ENCODE peak calls at places on chromosome 14, in seven cellular contexts. One of them, this sample, is unnamed.

GRCh38 chr14:90660865-90661570 is 155.2 kb downstream of the TTC7B start:
- DNase-seq in stomach: peak
- DNase-seq in nephron progenitor cell: no peak
- DNase-seq in GM23338: peak
- DNase-seq in lung: peak
- DNase-seq in neural crest cell: no peak
- DNase-seq in CD4-positive, alpha-beta T cell: no peak
- DNase-seq in this sample: no peak

GRCh38 chr14:100223332-100224171 is 15.4 kb upstream of the YY1 start:
- DNase-seq in nephron progenitor cell: no peak
- DNase-seq in neural crest cell: no peak
- DNase-seq in GM23338: peak
- DNase-seq in stomach: no peak
- DNase-seq in CD4-positive, alpha-beta T cell: no peak
- DNase-seq in lung: no peak
- DNase-seq in this sample: no peak

GRCh38 chr14:101600891-101601602 is 39.8 kb downstream of the DIO3 start:
- DNase-seq in CD4-positive, alpha-beta T cell: no peak
- DNase-seq in stomach: no peak
- DNase-seq in lung: no peak
- DNase-seq in neural crest cell: no peak
- DNase-seq in nephron progenitor cell: no peak
- DNase-seq in GM23338: no peak
- DNase-seq in this sample: no peak

GRCh38 chr14:104091061-104091926 is 5.8 kb downstream of the ASPG start:
- DNase-seq in CD4-positive, alpha-beta T cell: no peak
- DNase-seq in lung: no peak
- DNase-seq in GM23338: no peak
- DNase-seq in nephron progenitor cell: no peak
- DNase-seq in neural crest cell: no peak
- DNase-seq in stomach: no peak
- DNase-seq in this sample: no peak

GRCh38 chr14:105700622-105701288 is 174.4 kb downstream of the TMEM121 start:
- DNase-seq in neural crest cell: no peak
- DNase-seq in stomach: no peak
- DNase-seq in lung: no peak
- DNase-seq in nephron progenitor cell: no peak
- DNase-seq in GM23338: no peak
- DNase-seq in CD4-positive, alpha-beta T cell: no peak
- DNase-seq in this sample: peak

GRCh38 chr14:90820958-90821357 is 4.7 kb upstream of the TTC7B start:
- DNase-seq in stomach: peak
- DNase-seq in GM23338: no peak
- DNase-seq in neural crest cell: no peak
- DNase-seq in lung: no peak
- DNase-seq in CD4-positive, alpha-beta T cell: peak
- DNase-seq in nephron progenitor cell: no peak
- DNase-seq in this sample: peak

GRCh38 chr14:101877766-101878165 is 86.6 kb upstream of the DYNC1H1 start:
- DNase-seq in neural crest cell: no peak
- DNase-seq in GM23338: no peak
- DNase-seq in stomach: no peak
- DNase-seq in CD4-positive, alpha-beta T cell: no peak
- DNase-seq in lung: no peak
- DNase-seq in nephron progenitor cell: no peak
- DNase-seq in this sample: no peak

GRCh38 chr14:56005580-56006053 is 112.6 kb upstream of the PELI2 start:
- DNase-seq in stomach: no peak
- DNase-seq in neural crest cell: no peak
- DNase-seq in lung: no peak
- DNase-seq in GM23338: no peak
- DNase-seq in CD4-positive, alpha-beta T cell: no peak
- DNase-seq in nephron progenitor cell: no peak
- DNase-seq in this sample: no peak

GRCh38 chr14:104299993-104300761 is 161.8 kb downstream of the KIF26A start:
- DNase-seq in neural crest cell: no peak
- DNase-seq in lung: no peak
- DNase-seq in nephron progenitor cell: no peak
- DNase-seq in stomach: peak
- DNase-seq in CD4-positive, alpha-beta T cell: no peak
- DNase-seq in GM23338: no peak
- DNase-seq in this sample: no peak

GRCh38 chr14:55913324-55914035 is 204.7 kb upstream of the PELI2 start:
- DNase-seq in stomach: no peak
- DNase-seq in neural crest cell: no peak
- DNase-seq in CD4-positive, alpha-beta T cell: no peak
- DNase-seq in lung: no peak
- DNase-seq in nephron progenitor cell: no peak
- DNase-seq in GM23338: no peak
- DNase-seq in this sample: no peak

GRCh38 chr14:88535149-88535548 is 19.7 kb downstream of the PTPN21 start:
- DNase-seq in stomach: no peak
- DNase-seq in neural crest cell: no peak
- DNase-seq in GM23338: peak
- DNase-seq in CD4-positive, alpha-beta T cell: no peak
- DNase-seq in nephron progenitor cell: no peak
- DNase-seq in lung: no peak
- DNase-seq in this sample: no peak

DNA sequence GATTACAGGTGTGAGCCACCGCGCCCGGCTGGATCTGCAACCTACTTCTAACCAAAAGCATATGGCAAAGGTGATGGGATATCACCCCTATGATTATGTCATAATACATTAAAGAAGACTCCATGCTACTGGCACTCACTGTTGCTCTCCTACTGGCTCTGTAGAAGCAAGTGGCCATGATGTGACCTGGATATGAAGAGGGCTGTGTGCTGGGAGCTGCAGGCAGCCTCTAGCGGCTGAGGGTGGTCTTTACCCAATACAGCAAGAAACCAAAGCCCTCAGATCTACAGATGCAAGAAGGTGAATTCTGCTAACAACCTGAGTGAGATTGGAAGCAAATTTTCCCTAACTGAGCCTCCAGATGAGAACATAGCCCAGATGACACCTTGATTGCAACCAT is 34.2 kb upstream of the TRIM9 start:
- DNase-seq in nephron progenitor cell: no peak
- DNase-seq in CD4-positive, alpha-beta T cell: no peak
- DNase-seq in GM23338: peak
- DNase-seq in neural crest cell: no peak
- DNase-seq in lung: no peak
- DNase-seq in stomach: no peak
- DNase-seq in this sample: no peak
- TF ChIP-seq CTCF in nephron progenitor cell: no peak
- TF ChIP-seq CTCF in CD4-positive, alpha-beta T cell: no peak
- TF ChIP-seq CTCF in GM23338: peak
- TF ChIP-seq CTCF in neural crest cell: no peak
- TF ChIP-seq CTCF in lung: no peak
- TF ChIP-seq CTCF in stomach: no peak
- TF ChIP-seq CTCF in this sample: no peak

GRCh38 chr14:89533761-89534160 is 116.7 kb upstream of the FOXN3 start:
- DNase-seq in neural crest cell: no peak
- DNase-seq in nephron progenitor cell: no peak
- DNase-seq in CD4-positive, alpha-beta T cell: no peak
- DNase-seq in GM23338: no peak
- DNase-seq in lung: no peak
- DNase-seq in stomach: no peak
- DNase-seq in this sample: no peak

GRCh38 chr14:89540830-89541470 is 123.9 kb upstream of the FOXN3 start:
- DNase-seq in nephron progenitor cell: no peak
- DNase-seq in GM23338: no peak
- DNase-seq in lung: no peak
- DNase-seq in CD4-positive, alpha-beta T cell: no peak
- DNase-seq in neural crest cell: no peak
- DNase-seq in stomach: no peak
- DNase-seq in this sample: no peak

GRCh38 chr14:89534896-89535615 is 118.0 kb upstream of the FOXN3 start:
- DNase-seq in GM23338: no peak
- DNase-seq in CD4-positive, alpha-beta T cell: no peak
- DNase-seq in lung: no peak
- DNase-seq in stomach: no peak
- DNase-seq in nephron progenitor cell: no peak
- DNase-seq in neural crest cell: no peak
- DNase-seq in this sample: no peak

GRCh38 chr14:89540009-89540829 is 123.2 kb upstream of the FOXN3 start:
- DNase-seq in lung: no peak
- DNase-seq in CD4-positive, alpha-beta T cell: no peak
- DNase-seq in GM23338: no peak
- DNase-seq in neural crest cell: no peak
- DNase-seq in stomach: no peak
- DNase-seq in nephron progenitor cell: no peak
- DNase-seq in this sample: no peak

GRCh38 chr14:89537911-89538310 is 120.9 kb upstream of the FOXN3 start:
- DNase-seq in stomach: no peak
- DNase-seq in neural crest cell: no peak
- DNase-seq in GM23338: peak
- DNase-seq in CD4-positive, alpha-beta T cell: no peak
- DNase-seq in nephron progenitor cell: no peak
- DNase-seq in lung: no peak
- DNase-seq in this sample: no peak
- TF ChIP-seq CTCF in stomach: no peak
- TF ChIP-seq CTCF in neural crest cell: no peak
- TF ChIP-seq CTCF in GM23338: no peak
- TF ChIP-seq CTCF in CD4-positive, alpha-beta T cell: no peak
- TF ChIP-seq CTCF in nephron progenitor cell: peak
- TF ChIP-seq CTCF in lung: no peak
- TF ChIP-seq CTCF in this sample: no peak

GRCh38 chr14:63982629-63983028 is 129.8 kb downstream of the SYNE2 start:
- DNase-seq in lung: no peak
- DNase-seq in nephron progenitor cell: no peak
- DNase-seq in CD4-positive, alpha-beta T cell: no peak
- DNase-seq in neural crest cell: no peak
- DNase-seq in GM23338: no peak
- DNase-seq in stomach: no peak
- DNase-seq in this sample: no peak
- TF ChIP-seq CTCF in lung: no peak
- TF ChIP-seq CTCF in nephron progenitor cell: no peak
- TF ChIP-seq CTCF in CD4-positive, alpha-beta T cell: no peak
- TF ChIP-seq CTCF in neural crest cell: no peak
- TF ChIP-seq CTCF in GM23338: no peak
- TF ChIP-seq CTCF in stomach: no peak
- TF ChIP-seq CTCF in this sample: no peak

GRCh38 chr14:22220427-22220826 is 368.6 kb downstream of the DAD1 start:
- DNase-seq in lung: no peak
- DNase-seq in nephron progenitor cell: no peak
- DNase-seq in GM23338: no peak
- DNase-seq in stomach: no peak
- DNase-seq in neural crest cell: no peak
- DNase-seq in CD4-positive, alpha-beta T cell: no peak
- DNase-seq in this sample: no peak
- TF ChIP-seq CTCF in lung: no peak
- TF ChIP-seq CTCF in nephron progenitor cell: no peak
- TF ChIP-seq CTCF in GM23338: no peak
- TF ChIP-seq CTCF in stomach: no peak
- TF ChIP-seq CTCF in neural crest cell: no peak
- TF ChIP-seq CTCF in CD4-positive, alpha-beta T cell: no peak
- TF ChIP-seq CTCF in this sample: no peak

DNA sequence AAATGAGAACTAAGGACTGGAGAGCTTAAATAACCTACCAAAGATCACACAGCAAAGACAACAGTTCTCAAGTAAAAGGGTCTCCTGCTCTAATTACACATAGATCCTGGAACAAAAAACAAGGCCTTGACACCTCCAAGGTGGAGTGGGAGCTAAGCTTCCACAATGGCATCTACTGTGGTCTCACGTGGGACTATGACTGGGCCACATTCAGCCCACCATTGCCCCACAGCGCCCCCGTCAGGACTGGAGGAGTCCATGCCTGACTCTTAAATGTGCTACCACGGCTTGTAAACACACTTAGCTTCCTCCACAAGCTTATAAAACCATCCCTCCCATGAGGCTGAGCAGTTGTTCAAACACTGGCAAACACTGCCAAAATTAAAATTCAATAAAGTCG is 88.5 kb downstream of the GCH1 start:
- DNase-seq in stomach: no peak
- DNase-seq in lung: no peak
- DNase-seq in nephron progenitor cell: no peak
- DNase-seq in neural crest cell: no peak
- DNase-seq in GM23338: peak
- DNase-seq in CD4-positive, alpha-beta T cell: no peak
- DNase-seq in this sample: no peak
- TF ChIP-seq CTCF in stomach: no peak
- TF ChIP-seq CTCF in lung: no peak
- TF ChIP-seq CTCF in nephron progenitor cell: peak
- TF ChIP-seq CTCF in neural crest cell: peak
- TF ChIP-seq CTCF in GM23338: peak
- TF ChIP-seq CTCF in CD4-positive, alpha-beta T cell: no peak
- TF ChIP-seq CTCF in this sample: no peak

GRCh38 chr14:20907214-20907613 is 16.0 kb downstream of the RNASE3 start:
- DNase-seq in nephron progenitor cell: no peak
- DNase-seq in lung: no peak
- DNase-seq in CD4-positive, alpha-beta T cell: no peak
- DNase-seq in stomach: no peak
- DNase-seq in GM23338: no peak
- DNase-seq in neural crest cell: no peak
- DNase-seq in this sample: no peak

GRCh38 chr14:20905661-20906060 is 14.5 kb downstream of the RNASE3 start:
- DNase-seq in CD4-positive, alpha-beta T cell: no peak
- DNase-seq in GM23338: no peak
- DNase-seq in stomach: no peak
- DNase-seq in nephron progenitor cell: no peak
- DNase-seq in neural crest cell: no peak
- DNase-seq in lung: no peak
- DNase-seq in this sample: no peak

DNA sequence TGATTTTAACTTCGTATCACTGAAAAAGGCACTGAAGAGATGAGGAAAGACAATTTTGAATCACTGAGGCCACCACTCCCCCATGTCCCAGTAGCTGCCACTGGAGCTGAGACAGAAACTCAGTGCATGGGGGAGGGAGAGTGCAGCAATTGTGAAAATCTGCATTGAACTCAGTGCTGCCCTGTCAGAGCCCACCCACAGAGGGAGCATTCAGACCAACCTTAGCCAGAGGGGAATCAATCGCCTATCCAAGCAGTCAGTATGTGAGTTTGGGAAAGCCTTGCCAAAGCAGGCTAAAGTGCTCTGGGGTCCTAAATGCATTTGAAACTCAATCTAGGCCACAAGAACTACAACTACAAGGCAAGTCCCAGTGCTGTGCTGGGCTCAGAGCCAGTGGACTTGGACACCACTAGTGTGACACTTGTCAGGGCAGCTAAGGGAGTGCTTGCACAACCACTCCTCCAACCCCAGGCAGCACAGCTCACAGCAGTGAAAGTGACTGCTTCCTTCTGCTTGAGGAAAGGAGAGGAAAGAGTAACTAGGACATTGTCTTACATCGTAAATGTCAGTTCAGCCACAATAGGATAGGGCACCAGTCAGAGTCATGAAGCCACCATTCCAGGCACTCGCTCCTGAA is 13.3 kb downstream of the RNASE3 start:
- DNase-seq in GM23338: peak
- DNase-seq in neural crest cell: peak
- DNase-seq in stomach: no peak
- DNase-seq in lung: no peak
- DNase-seq in nephron progenitor cell: peak
- DNase-seq in CD4-positive, alpha-beta T cell: no peak
- DNase-seq in this sample: no peak
- TF ChIP-seq CTCF in GM23338: peak
- TF ChIP-seq CTCF in neural crest cell: no peak
- TF ChIP-seq CTCF in stomach: no peak
- TF ChIP-seq CTCF in lung: no peak
- TF ChIP-seq CTCF in nephron progenitor cell: no peak
- TF ChIP-seq CTCF in CD4-positive, alpha-beta T cell: no peak
- TF ChIP-seq CTCF in this sample: no peak

This sample was measured in GM20000.